ENCODE peak calls at places on chromosome 10, in eight cellular contexts. I is lower leg skin, K is endothelial cell, L is epithelial cell of esophagus, X is mesothelial cell of epicardium, G is AG09319, S is GM20000, Z is RWPE1. C is an unnamed sample.

GRCh38 chr10:94129393-94130130 is 135.8 kb downstream of the PLCE1 start:
- DNase-seq in X (no peak), S (no peak), L (peak), G (peak), K (no peak), Z (peak), I (no peak), C (no peak)

GRCh38 chr10:124588736-124589451 is 127.3 kb downstream of the LHPP start:
- DNase-seq in I (no peak), G (no peak), X (no peak), K (no peak), Z (no peak), S (no peak), L (peak), C (no peak)

GRCh38 chr10:52276982-52277381 is 37.1 kb upstream of the DKK1 start:
- DNase-seq in Z (no peak), X (no peak), G (no peak), I (no peak), S (no peak), L (no peak), K (no peak), C (no peak)

GRCh38 chr10:73095479-73096021 is 1.1 kb downstream of the P4HA1 start:
- DNase-seq in Z (no peak), S (peak), I (no peak), L (peak), K (peak), G (no peak), X (no peak), C (peak)

GRCh38 chr10:24822557-24822956 is 98.9 kb upstream of the ARHGAP21 start:
- DNase-seq in Z (no peak), S (peak), K (no peak), L (no peak), I (no peak), G (no peak), X (no peak), C (no peak)

GRCh38 chr10:124142296-124142853 is 49.0 kb upstream of the CHST15 start:
- DNase-seq in I (no peak), Z (no peak), K (no peak), S (no peak), L (no peak), X (no peak), G (no peak), C (no peak)

GRCh38 chr10:70851597-70852475 is 36.1 kb downstream of the SGPL1 start:
- DNase-seq in Z (no peak), L (no peak), G (no peak), K (no peak), I (no peak), S (no peak), X (no peak), C (no peak)

GRCh38 chr10:35643976-35644799 is 2.1 kb upstream of the FZD8 start:
- DNase-seq in K (no peak), I (no peak), G (no peak), L (no peak), Z (no peak), X (no peak), S (no peak), C (no peak)

GRCh38 chr10:58431903-58432302 is 46.7 kb downstream of the TFAM start:
- DNase-seq in S (no peak), L (no peak), X (no peak), Z (no peak), G (no peak), K (no peak), I (no peak), C (no peak)

GRCh38 chr10:83222832-83223742 is 916.2 kb upstream of the GHITM start:
- DNase-seq in Z (no peak), K (no peak), I (no peak), G (no peak), L (no peak), X (no peak), S (no peak), C (no peak)

GRCh38 chr10:83310688-83311087 is 828.6 kb upstream of the GHITM start:
- DNase-seq in G (no peak), I (no peak), X (no peak), S (no peak), L (no peak), K (no peak), Z (no peak), C (no peak)

GRCh38 chr10:28587970-28588290 is 55.0 kb downstream of the WAC start:
- DNase-seq in X (no peak), K (no peak), Z (no peak), L (peak), I (no peak), S (no peak), G (peak), C (no peak)
- TF ChIP-seq CTCF in X (no peak), K (no peak), Z (no peak), L (no peak), I (no peak), S (no peak), G (peak), C (no peak)

GRCh38 chr10:91017202-91017601 is 96.3 kb upstream of the ANKRD1 start:
- DNase-seq in L (no peak), G (no peak), X (no peak), I (no peak), K (no peak), S (no peak), Z (no peak), C (no peak)

GRCh38 chr10:91022390-91022789 is 101.5 kb upstream of the ANKRD1 start:
- DNase-seq in L (no peak), Z (no peak), X (no peak), K (no peak), I (no peak), S (no peak), G (no peak), C (no peak)

GRCh38 chr10:91023708-91024438 is 103.0 kb upstream of the ANKRD1 start:
- DNase-seq in G (no peak), K (no peak), I (no peak), X (no peak), L (no peak), S (no peak), Z (no peak), C (no peak)

GRCh38 chr10:91024541-91024940 is 103.7 kb upstream of the ANKRD1 start:
- DNase-seq in X (no peak), G (no peak), K (no peak), Z (no peak), I (no peak), S (no peak), L (no peak), C (no peak)

GRCh38 chr10:91022924-91023707 is 102.2 kb upstream of the ANKRD1 start:
- DNase-seq in L (no peak), G (no peak), X (no peak), K (no peak), S (no peak), Z (no peak), I (no peak), C (no peak)
- TF ChIP-seq CTCF in L (no peak), G (no peak), X (no peak), K (no peak), S (no peak), Z (no peak), I (no peak), C (no peak)

GRCh38 chr10:32346134-32346550 is 816 bp downstream of the EPC1 start:
- DNase-seq in X (peak), I (peak), S (peak), K (peak), L (peak), G (peak), Z (peak), C (peak)

GRCh38 chr10:32340596-32341180 is 6.3 kb downstream of the EPC1 start:
- DNase-seq in I (no peak), K (no peak), X (no peak), S (no peak), G (no peak), L (no peak), Z (no peak), C (no peak)

GRCh38 chr10:32337343-32337742 is 9.6 kb downstream of the EPC1 start:
- DNase-seq in K (no peak), G (no peak), S (no peak), L (no peak), Z (no peak), X (no peak), I (no peak), C (no peak)

GRCh38 chr10:32338262-32338661 is 8.7 kb downstream of the EPC1 start:
- DNase-seq in K (no peak), I (no peak), L (no peak), Z (no peak), X (no peak), G (no peak), S (no peak), C (no peak)

DNA sequence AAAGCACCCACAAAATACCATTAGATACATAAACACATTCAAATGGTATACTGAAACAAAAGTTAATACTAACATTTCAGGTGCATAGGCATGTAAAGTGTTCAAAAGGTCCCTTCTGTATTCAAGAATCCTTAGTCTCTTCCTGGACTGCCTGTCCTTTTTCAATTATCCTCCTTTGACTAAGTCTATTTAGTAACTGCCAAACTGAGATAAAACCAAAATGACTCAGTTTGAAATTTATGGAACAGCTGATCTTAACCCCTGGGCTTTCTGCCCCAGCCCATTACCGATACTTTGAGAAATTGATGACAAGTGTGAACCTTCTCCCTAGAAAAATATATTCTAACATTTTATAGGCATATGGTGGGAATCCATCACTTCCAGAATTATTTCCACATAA is 5.4 kb downstream of the EPC1 start:
- DNase-seq in L (no peak), I (no peak), Z (no peak), G (no peak), K (no peak), X (no peak), S (no peak), C (no peak)
- TF ChIP-seq CTCF in L (no peak), I (no peak), Z (no peak), G (no peak), K (no peak), X (no peak), S (no peak), C (no peak)

DNA sequence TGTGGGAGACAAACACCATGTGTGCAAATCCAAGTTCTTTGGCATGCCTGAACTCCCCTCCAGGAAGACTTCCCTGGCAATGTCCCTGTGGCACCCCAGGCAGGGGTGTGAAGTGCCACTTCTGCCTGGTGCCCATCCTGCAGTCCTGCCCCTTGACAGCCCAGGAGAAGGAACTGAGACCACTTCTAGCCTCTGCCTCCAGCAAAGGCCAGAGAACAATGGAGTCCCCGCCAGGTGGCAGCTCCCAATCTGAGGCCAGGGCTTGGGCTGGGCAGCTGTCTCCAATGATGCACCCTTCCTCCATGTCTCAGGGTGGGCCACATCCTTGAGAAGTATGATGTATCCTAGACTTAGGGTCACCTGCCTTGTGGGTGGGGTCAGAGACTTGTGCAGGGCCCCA is 5.4 kb downstream of the FXYD4 start:
- DNase-seq in G (no peak), L (no peak), S (no peak), K (no peak), I (no peak), Z (no peak), X (no peak), C (no peak)
- TF ChIP-seq CTCF in G (no peak), L (no peak), S (peak), K (no peak), I (no peak), Z (no peak), X (no peak), C (no peak)

DNA sequence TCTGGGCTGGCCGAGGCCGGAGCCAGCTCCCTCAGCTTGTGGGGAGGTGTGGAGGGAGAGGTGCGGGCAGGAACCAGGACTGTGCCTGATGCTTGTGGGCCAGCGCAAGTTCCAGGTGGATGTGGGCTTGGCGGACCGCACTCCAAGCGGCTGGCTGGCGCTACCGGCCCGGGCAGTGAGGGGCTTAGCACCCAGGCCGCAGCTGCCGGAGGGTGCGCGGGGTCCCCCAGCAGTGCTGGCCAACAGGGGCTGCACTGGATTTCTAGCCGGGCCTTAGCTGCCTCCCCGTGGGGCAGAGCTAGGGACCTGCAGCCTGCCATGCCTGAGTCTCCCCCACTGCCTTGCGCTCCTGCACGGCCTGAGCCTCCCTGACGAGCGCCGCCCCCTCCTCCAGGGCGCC is 242.8 kb downstream of the CCSER2 start:
- DNase-seq in L (no peak), S (no peak), Z (no peak), G (no peak), I (no peak), X (no peak), K (no peak), C (no peak)
- TF ChIP-seq CTCF in L (no peak), S (no peak), Z (no peak), G (no peak), I (no peak), X (no peak), K (no peak), C (no peak)

GRCh38 chr10:11853468-11853867 is 30.3 kb downstream of the PROSER2 start:
- DNase-seq in G (no peak), K (no peak), I (no peak), L (no peak), S (no peak), Z (no peak), X (no peak), C (no peak)
- TF ChIP-seq CTCF in G (no peak), K (peak), I (no peak), L (peak), S (no peak), Z (no peak), X (no peak), C (no peak)

DNA sequence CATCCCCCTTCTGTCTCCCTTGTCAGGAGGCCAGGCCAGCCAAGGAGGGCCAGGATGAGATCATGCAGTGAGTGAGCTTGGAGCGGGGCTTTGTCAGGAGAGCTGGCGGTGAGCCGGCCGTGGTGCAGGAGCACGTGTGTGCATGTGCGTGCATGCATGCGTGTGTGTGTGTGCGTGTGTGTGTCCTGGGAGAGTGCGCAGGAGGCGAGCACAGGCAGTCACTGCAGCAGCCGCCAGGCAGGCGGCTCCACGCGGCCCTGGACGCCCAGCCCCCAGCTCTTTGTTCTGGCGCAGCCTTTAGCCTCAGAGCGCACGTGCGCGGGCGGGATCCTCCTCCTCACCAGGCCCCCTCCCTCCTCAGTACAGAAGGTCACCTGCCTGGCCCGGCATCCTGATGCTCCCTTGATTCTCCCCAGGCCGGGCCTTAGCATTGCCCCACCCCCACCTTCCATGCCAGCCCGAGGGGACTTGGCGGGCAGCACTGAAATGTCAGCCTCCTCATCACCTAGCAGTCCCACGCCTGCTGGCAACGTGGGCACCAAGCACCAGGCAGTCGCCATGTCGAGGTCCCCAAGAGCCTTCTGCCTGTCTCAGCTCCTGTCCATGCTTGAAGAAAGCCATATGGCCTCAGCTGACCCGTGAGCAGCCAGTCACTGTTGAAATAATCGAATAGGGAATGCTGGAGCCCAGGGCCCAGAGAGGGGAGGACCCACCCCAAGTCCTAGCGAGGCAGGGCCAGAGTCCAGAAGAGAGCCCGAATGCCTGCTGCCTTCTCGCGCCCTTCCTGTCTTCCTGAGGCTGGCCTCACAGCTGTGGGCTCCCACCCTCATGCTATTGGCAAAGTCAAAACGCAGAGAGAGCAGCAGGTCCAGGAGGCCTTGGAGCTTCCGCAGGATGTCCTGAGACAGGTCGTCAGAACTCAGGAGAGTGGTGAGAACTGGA is 125.9 kb upstream of the PPIF start:
- DNase-seq in G (peak), Z (no peak), X (no peak), L (peak), S (no peak), I (no peak), K (no peak), C (no peak)
- TF ChIP-seq CTCF in G (no peak), Z (no peak), X (no peak), L (no peak), S (no peak), I (no peak), K (no peak), C (no peak)

GRCh38 chr10:44284198-44285084 is 100.5 kb downstream of the CXCL12 start:
- DNase-seq in G (no peak), I (no peak), Z (no peak), S (no peak), L (no peak), X (no peak), K (no peak), C (no peak)
- TF ChIP-seq CTCF in G (no peak), I (no peak), Z (no peak), S (no peak), L (no peak), X (no peak), K (no peak), C (no peak)

GRCh38 chr10:86439544-86439943 is 72.9 kb upstream of the GRID1 start:
- DNase-seq in L (peak), S (no peak), Z (no peak), I (peak), K (no peak), X (no peak), G (peak), C (no peak)

GRCh38 chr10:86438091-86438749 is 71.6 kb upstream of the GRID1 start:
- DNase-seq in G (no peak), S (no peak), L (no peak), I (no peak), K (no peak), X (no peak), Z (no peak), C (no peak)

GRCh38 chr10:86437447-86437846 is 70.9 kb upstream of the GRID1 start:
- DNase-seq in I (no peak), G (no peak), S (no peak), X (no peak), K (no peak), Z (no peak), L (no peak), C (no peak)

GRCh38 chr10:86434651-86435050 is 68.1 kb upstream of the GRID1 start:
- DNase-seq in K (no peak), I (no peak), S (no peak), Z (no peak), L (no peak), G (no peak), X (no peak), C (no peak)

GRCh38 chr10:86436963-86437362 is 70.4 kb upstream of the GRID1 start:
- DNase-seq in X (no peak), G (no peak), Z (no peak), S (no peak), K (no peak), L (no peak), I (no peak), C (no peak)
- TF ChIP-seq CTCF in X (no peak), G (no peak), Z (no peak), S (no peak), K (no peak), L (no peak), I (no peak), C (no peak)

DNA sequence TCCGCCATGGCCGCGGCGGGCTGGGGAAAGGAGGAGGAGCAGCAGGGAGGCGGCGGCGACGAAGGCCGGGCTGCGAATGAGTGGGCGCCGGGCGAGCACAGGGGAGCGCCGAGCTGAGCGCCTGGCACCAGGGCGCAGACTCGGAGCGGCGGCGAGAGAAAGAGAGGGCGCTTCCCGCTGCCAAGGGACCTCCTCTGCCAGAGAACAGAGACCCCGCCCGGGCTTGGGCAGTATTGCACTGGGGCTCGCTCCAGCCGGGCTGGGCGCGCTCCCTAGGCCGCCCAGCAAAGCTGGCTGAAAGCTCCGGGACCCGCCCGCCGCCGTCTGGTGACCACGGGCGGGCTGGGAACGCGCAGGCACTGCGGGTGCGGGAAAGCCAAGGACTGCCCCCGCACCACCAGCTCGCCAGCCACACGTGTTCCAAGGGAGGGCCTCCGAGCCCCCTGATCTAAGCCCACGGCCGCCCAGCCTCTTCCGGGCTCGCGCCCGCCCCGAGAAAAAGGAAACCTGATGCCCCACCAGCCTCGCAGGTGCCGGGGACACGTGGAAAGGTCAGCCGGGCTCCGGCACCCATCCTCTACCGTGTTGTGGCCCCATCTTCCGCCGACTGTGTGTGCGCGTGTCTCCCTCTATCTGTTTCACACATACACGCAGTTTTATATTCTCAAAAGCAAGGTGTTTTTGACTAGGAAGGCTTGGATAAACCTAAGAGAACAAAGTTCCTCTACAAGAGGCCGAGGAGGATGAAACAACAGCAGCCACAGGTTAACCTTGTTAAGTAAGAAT is at the start of gene CCDC6:
- DNase-seq in Z (peak), K (peak), L (peak), S (peak), I (peak), X (peak), G (peak), C (peak)
- TF ChIP-seq CTCF in Z (peak), K (peak), L (peak), S (peak), I (no peak), X (peak), G (peak), C (no peak)

C was measured in activated B cell treated with CpG ODN at 0.5 μM for 24 hours.